ENCODE peak calls at places on chromosomes 7 and 10, in four cellular contexts. S, L, T and W are unnamed samples.

GRCh38 chr7:98354511-98355249 is 46.2 kb downstream of the BAIAP2L1 start:
- DNase-seq in T (no peak), L (no peak), S (peak), W (no peak)

GRCh38 chr7:44750921-44751571 is 2.4 kb downstream of the ZMIZ2 start:
- DNase-seq in S (no peak), T (no peak), L (no peak), W (no peak)

GRCh38 chr10:113301342-113301984 is 251.4 kb upstream of the HABP2 start:
- DNase-seq in S (peak), L (no peak), T (no peak), W (no peak)

GRCh38 chr7:155230169-155230593 is 67.5 kb upstream of the INSIG1 start:
- DNase-seq in S (no peak), T (peak), L (peak), W (peak)

GRCh38 chr7:151249034-151249731 is 689 bp upstream of the SMARCD3 start:
- DNase-seq in T (peak), L (peak), S (peak), W (peak)

GRCh38 chr10:129945941-129946760 is 17.9 kb downstream of the EBF3 start:
- DNase-seq in S (no peak), L (no peak), T (peak), W (peak)

GRCh38 chr7:341841-342638 is 52.1 kb downstream of the FOXL3 start:
- DNase-seq in T (no peak), L (no peak), S (peak), W (peak)

GRCh38 chr7:124033093-124033806 is 383 bp upstream of the TMEM229A start:
- DNase-seq in L (peak), S (peak), T (peak), W (peak)

GRCh38 chr7:100649826-100650565 is 6.3 kb downstream of the ACTL6B start:
- DNase-seq in L (no peak), S (no peak), T (no peak), W (no peak)

GRCh38 chr7:87598234-87599009 is 2.3 kb downstream of the ABCB1 start:
- DNase-seq in S (no peak), L (no peak), T (no peak), W (no peak)

GRCh38 chr7:4939971-4940720 is 18.8 kb downstream of the MMD2 start:
- DNase-seq in T (no peak), L (no peak), S (no peak), W (no peak)

GRCh38 chr10:132458595-132459251 is 61.7 kb downstream of the PWWP2B start:
- DNase-seq in T (peak), L (peak), S (peak), W (peak)

GRCh38 chr10:78115135-78115853 is 81.6 kb downstream of the RPS24 start:
- DNase-seq in L (no peak), T (no peak), S (no peak), W (no peak)

GRCh38 chr10:97713828-97714400 is 384 bp downstream of the MARVELD1 start:
- DNase-seq in L (peak), S (peak), T (peak), W (peak)

GRCh38 chr10:34584164-34584563 is 230.9 kb downstream of the PARD3 start:
- DNase-seq in L (no peak), S (no peak), T (no peak), W (no peak)

GRCh38 chr10:96325719-96326373 is 21.6 kb downstream of the DNTT start:
- DNase-seq in L (no peak), T (no peak), S (no peak), W (no peak)

GRCh38 chr10:28090506-28090905 is 91.6 kb upstream of the ODAD2 start:
- DNase-seq in S (no peak), T (no peak), L (no peak), W (no peak)

GRCh38 chr7:114026486-114027089 is 107.8 kb upstream of the PPP1R3A start:
- DNase-seq in S (peak), L (peak), T (no peak), W (no peak)

GRCh38 chr7:5445991-5446594 is 22.5 kb upstream of the TNRC18 start:
- DNase-seq in T (no peak), L (peak), S (no peak), W (no peak)

GRCh38 chr7:36406156-36406555 is 16.5 kb downstream of the ANLN start:
- DNase-seq in S (no peak), L (no peak), T (no peak), W (no peak)

GRCh38 chr10:60434418-60435046 is 44.9 kb upstream of the ANK3 start:
- DNase-seq in S (peak), T (no peak), L (peak), W (no peak)

GRCh38 chr7:48101880-48102448 is 12.9 kb downstream of the UPP1 start:
- DNase-seq in S (no peak), T (no peak), L (no peak), W (no peak)

GRCh38 chr7:22842383-22842903 is 19.8 kb upstream of the TOMM7 start:
- DNase-seq in S (no peak), L (no peak), T (peak), W (peak)

GRCh38 chr10:64369885-64370773 is 848.9 kb downstream of the REEP3 start:
- DNase-seq in T (no peak), S (no peak), L (no peak), W (no peak)